ENCODE peak calls at places on chromosomes 7 and 10, in five cellular contexts. U is transverse colon, V is K562, R is A549, Y is GM12878. O is an unnamed sample.

GRCh38 chr7:30692882-30693281 is 10.6 kb upstream of the CRHR2 start:
- DNase-seq in U (no peak), R (no peak), V (no peak), Y (no peak), O (no peak)

GRCh38 chr10:104735469-104735868 is 94.4 kb downstream of the SORCS3 start:
- DNase-seq in U (no peak), R (no peak), V (no peak), Y (no peak), O (no peak)

GRCh38 chr10:128859738-128860386 is 607.2 kb upstream of the MGMT start:
- DNase-seq in R (peak; percentile 32), U (peak; percentile 45), Y (no peak), V (peak; percentile 51), O (peak; percentile 44)

GRCh38 chr10:15211464-15211979 is 43.0 kb upstream of the NMT2 start:
- DNase-seq in V (no peak), Y (no peak), R (no peak), U (no peak), O (no peak)

GRCh38 chr10:79103078-79103477 is 34.3 kb downstream of the ZMIZ1 start:
- DNase-seq in U (no peak), V (no peak), Y (no peak), R (no peak), O (no peak)

GRCh38 chr7:151624246-151624928 is 104.7 kb upstream of the RHEB start:
- DNase-seq in U (no peak), Y (no peak), R (no peak), V (no peak), O (no peak)

GRCh38 chr10:74543276-74543675 is 283.1 kb upstream of the KAT6B start:
- DNase-seq in V (no peak), U (no peak), Y (no peak), R (no peak), O (no peak)

GRCh38 chr10:6201511-6201975 is 1.2 kb upstream of the PFKFB3 start:
- DNase-seq in U (peak; percentile 80), V (peak; percentile 29), R (peak; percentile 73), Y (peak; percentile 63), O (peak; percentile 84)

GRCh38 chr10:28137907-28138880 is 139.3 kb upstream of the ODAD2 start:
- DNase-seq in Y (no peak), R (no peak), U (no peak), V (no peak), O (no peak)

GRCh38 chr10:4196948-4197390 is 412.0 kb upstream of the KLF6 start:
- DNase-seq in Y (no peak), V (no peak), U (no peak), R (no peak), O (no peak)

GRCh38 chr10:71269301-71270288 is 49.5 kb upstream of the SLC29A3 start:
- DNase-seq in R (no peak), Y (no peak), U (no peak), V (peak; percentile 47), O (no peak)

GRCh38 chr10:1274098-1274745 is 218.0 kb downstream of the WDR37 start:
- DNase-seq in R (no peak), U (no peak), Y (no peak), V (no peak), O (no peak)

GRCh38 chr7:100191775-100192174 is 14.1 kb downstream of the STAG3 start:
- DNase-seq in U (no peak), R (no peak), V (no peak), Y (no peak), O (no peak)

GRCh38 chr10:12797471-12798262 is 203.8 kb downstream of the CCDC3 start:
- DNase-seq in Y (no peak), U (no peak), V (no peak), R (no peak), O (no peak)

GRCh38 chr10:76453328-76453727 is 1021.9 kb downstream of the LRMDA start:
- DNase-seq in U (no peak), Y (no peak), V (no peak), R (no peak), O (no peak)

GRCh38 chr10:129968020-129968861 is 4.2 kb upstream of the EBF3 start:
- DNase-seq in R (no peak), Y (no peak), U (no peak), V (no peak), O (no peak)

GRCh38 chr10:114815751-114816150 is 5.8 kb upstream of the FHIP2A start:
- DNase-seq in Y (no peak), V (no peak), U (no peak), R (no peak), O (no peak)

GRCh38 chr10:93494494-93494893 is 1.9 kb upstream of the CEP55 start:
- DNase-seq in V (no peak), R (no peak), U (no peak), Y (no peak), O (no peak)

GRCh38 chr10:93493162-93493561 is 3.2 kb upstream of the CEP55 start:
- DNase-seq in V (no peak), Y (no peak), U (no peak), R (no peak), O (no peak)

GRCh38 chr10:93495654-93496321 is 624 bp upstream of the CEP55 start:
- DNase-seq in R (peak; percentile 46), Y (no peak), V (peak; percentile 22), U (peak; percentile 35), O (no peak)

GRCh38 chr10:93498196-93498595 is 1.8 kb downstream of the CEP55 start:
- DNase-seq in Y (no peak), U (no peak), V (no peak), R (no peak), O (no peak)

GRCh38 chr10:93496322-93497041 is at the start of gene CEP55:
- DNase-seq in V (peak; percentile 93), Y (peak; percentile 74), U (peak; percentile 97), R (peak; percentile 96), O (peak; percentile 96)
- TF ChIP-seq EP300 in V (no peak), Y (no peak), U (no peak), R (no peak), O (no peak)

DNA sequence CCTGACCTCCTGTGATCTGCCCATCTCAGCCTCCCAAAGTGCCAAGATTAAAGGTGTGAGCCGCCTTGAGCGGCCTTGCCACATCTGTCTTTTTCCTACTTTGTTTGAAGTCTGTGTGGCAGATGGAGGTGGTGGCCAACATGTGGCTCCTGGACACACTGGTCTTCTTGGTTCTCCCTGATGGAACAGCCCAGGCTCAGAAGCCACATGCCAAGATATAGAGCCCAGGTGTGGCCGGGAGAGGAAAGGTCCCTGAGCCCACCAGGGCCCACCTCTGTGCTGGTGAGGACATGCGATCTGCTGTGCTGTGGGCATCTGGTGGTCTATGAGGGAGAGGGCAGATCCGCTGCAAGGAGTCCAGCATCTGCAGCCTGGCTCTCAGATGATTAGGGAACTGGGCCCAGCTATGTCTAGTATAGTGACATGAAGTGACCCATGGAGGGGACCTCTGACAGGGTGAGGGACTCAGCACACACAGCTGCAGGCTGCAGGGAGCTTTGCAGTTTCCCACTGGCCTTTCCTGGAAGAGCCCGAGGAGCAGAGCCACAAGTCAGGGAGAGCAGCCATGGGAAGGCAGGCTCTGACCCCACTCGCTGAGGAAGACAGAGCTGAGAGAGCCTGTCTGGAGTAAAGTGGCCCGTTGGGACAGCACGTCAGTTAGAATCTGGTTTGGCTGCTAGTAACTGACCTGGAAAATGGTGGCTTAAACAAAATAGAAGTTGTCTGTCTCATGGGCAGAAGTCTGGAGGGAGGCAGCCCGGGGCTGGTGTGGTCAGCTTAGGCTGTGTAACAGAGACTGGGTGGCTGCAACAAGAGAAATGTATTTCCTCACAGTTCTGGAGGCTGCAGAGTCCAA is 25.9 kb downstream of the ADCY1 start:
- DNase-seq in U (no peak), Y (no peak), V (no peak), R (no peak), O (peak; percentile 11)
- H3K27ac ChIP-seq in U (no peak overlapping the region), Y (no peak overlapping the region), V (no peak overlapping the region), R (no peak overlapping the region), O (no peak overlapping the region)

DNA sequence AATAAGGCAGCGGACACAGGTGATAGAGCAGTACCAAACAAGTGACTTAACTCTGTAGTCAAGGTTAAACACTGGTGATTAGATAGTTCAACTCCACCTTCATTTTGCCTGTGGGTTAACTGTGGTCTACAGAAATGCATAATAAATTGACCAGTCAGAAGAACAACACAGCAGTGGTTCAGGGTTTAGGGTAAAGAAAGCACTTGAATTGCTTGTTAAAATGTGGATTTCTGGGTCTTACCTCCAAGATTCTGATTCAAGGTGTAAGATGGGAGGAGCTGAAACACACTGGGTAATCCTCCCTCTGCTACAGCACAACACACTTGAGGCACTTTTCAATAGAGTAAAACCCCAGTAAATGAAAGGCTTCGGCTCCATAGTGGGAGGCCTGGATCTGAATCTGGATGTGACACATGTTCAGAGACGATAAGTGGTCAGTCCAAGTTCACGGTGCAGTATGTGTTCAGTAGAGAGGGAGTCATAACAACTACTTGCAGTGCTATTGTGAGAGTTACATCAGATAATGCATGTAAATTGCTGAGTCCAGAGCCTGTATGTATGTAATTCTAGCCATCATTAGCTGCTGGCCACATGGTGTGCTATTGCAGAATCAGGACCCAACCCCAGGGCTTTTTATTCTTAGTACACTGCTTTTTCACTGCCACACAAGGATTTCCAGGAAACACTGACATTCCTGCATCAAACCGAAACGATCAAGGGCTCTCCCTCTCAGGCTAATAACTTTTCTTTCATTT is 141.7 kb downstream of the SORCS1 start:
- DNase-seq in U (no peak), R (no peak), Y (no peak), V (peak; percentile 80), O (no peak)
- TF ChIP-seq EP300 in U (no peak), R (no peak), Y (no peak), V (peak; percentile 93), O (no peak)

GRCh38 chr7:132536646-132537395 is 39.4 kb downstream of the PLXNA4 start:
- DNase-seq in V (no peak), R (no peak), Y (no peak), U (no peak), O (no peak)
- H3K27ac ChIP-seq in V (no peak overlapping the region), R (no peak overlapping the region), Y (no peak overlapping the region), U (no peak overlapping the region), O (no peak overlapping the region)

GRCh38 chr7:120950539-120951308 is at the start of gene ING3:
- DNase-seq in Y (peak; percentile 92), R (peak; percentile 97), V (peak; percentile 97), U (peak; percentile 98), O (peak; percentile 97)
- TF ChIP-seq EP300 in Y (peak; percentile 15), R (no peak), V (peak; percentile 65), U (no peak), O (no peak)

O was measured in stomach.